ENCODE peak calls at places on chromosomes 7 and 10, in eight cellular contexts. One of them, this sample, is unnamed.

GRCh38 chr10:104255244-104255981 is 721 bp downstream of the GSTO1 start:
- DNase-seq in fibroblast of lung: peak; percentile 82
- DNase-seq in cardiac fibroblast: peak; percentile 76
- DNase-seq in GM10248: peak; percentile 35
- DNase-seq in adrenal gland: peak; percentile 64
- DNase-seq in WTC11: no peak
- DNase-seq in HFFc6: peak; percentile 73
- DNase-seq in MCF 10A: peak; percentile 48
- DNase-seq in this sample: peak; percentile 54

GRCh38 chr7:22632674-22633073 is 94.3 kb upstream of the IL6 start:
- DNase-seq in fibroblast of lung: no peak
- DNase-seq in cardiac fibroblast: no peak
- DNase-seq in GM10248: no peak
- DNase-seq in adrenal gland: no peak
- DNase-seq in WTC11: no peak
- DNase-seq in HFFc6: no peak
- DNase-seq in MCF 10A: no peak
- DNase-seq in this sample: no peak

GRCh38 chr7:130865408-130866236 is 131.6 kb upstream of the KLF14 start:
- DNase-seq in fibroblast of lung: no peak
- DNase-seq in cardiac fibroblast: peak; percentile 44
- DNase-seq in GM10248: no peak
- DNase-seq in adrenal gland: no peak
- DNase-seq in WTC11: no peak
- DNase-seq in HFFc6: no peak
- DNase-seq in MCF 10A: peak; percentile 38
- DNase-seq in this sample: no peak

GRCh38 chr7:92674379-92674778 is 84.2 kb upstream of the FAM133B start:
- DNase-seq in fibroblast of lung: no peak
- DNase-seq in cardiac fibroblast: no peak
- DNase-seq in GM10248: peak; percentile 22
- DNase-seq in adrenal gland: no peak
- DNase-seq in WTC11: no peak
- DNase-seq in HFFc6: no peak
- DNase-seq in MCF 10A: no peak
- DNase-seq in this sample: peak; percentile 12

GRCh38 chr10:109504401-109504800 is 418.9 kb downstream of the XPNPEP1 start:
- DNase-seq in fibroblast of lung: no peak
- DNase-seq in cardiac fibroblast: no peak
- DNase-seq in GM10248: no peak
- DNase-seq in adrenal gland: no peak
- DNase-seq in WTC11: no peak
- DNase-seq in HFFc6: no peak
- DNase-seq in MCF 10A: peak; percentile 5
- DNase-seq in this sample: no peak

GRCh38 chr7:55964802-55965470 is 551 bp downstream of the NIPSNAP2 start:
- DNase-seq in fibroblast of lung: peak; percentile 68
- DNase-seq in cardiac fibroblast: peak; percentile 75
- DNase-seq in GM10248: peak; percentile 87
- DNase-seq in adrenal gland: peak; percentile 85
- DNase-seq in WTC11: peak; percentile 68
- DNase-seq in HFFc6: peak; percentile 25
- DNase-seq in MCF 10A: peak; percentile 49
- DNase-seq in this sample: peak; percentile 92

GRCh38 chr10:53664620-53665019 is 892.0 kb upstream of the MBL2 start:
- DNase-seq in fibroblast of lung: peak; percentile 76
- DNase-seq in cardiac fibroblast: peak; percentile 3
- DNase-seq in GM10248: no peak
- DNase-seq in adrenal gland: no peak
- DNase-seq in WTC11: no peak
- DNase-seq in HFFc6: no peak
- DNase-seq in MCF 10A: peak; percentile 40
- DNase-seq in this sample: no peak

GRCh38 chr10:68156373-68157185 is 47.3 kb downstream of the MYPN start:
- DNase-seq in fibroblast of lung: peak; percentile 82
- DNase-seq in cardiac fibroblast: peak; percentile 84
- DNase-seq in GM10248: peak; percentile 34
- DNase-seq in adrenal gland: peak; percentile 86
- DNase-seq in WTC11: peak; percentile 62
- DNase-seq in HFFc6: peak; percentile 61
- DNase-seq in MCF 10A: peak; percentile 80
- DNase-seq in this sample: peak; percentile 47

GRCh38 chr10:98371421-98371820 is 43.6 kb downstream of the PYROXD2 start:
- DNase-seq in fibroblast of lung: no peak
- DNase-seq in cardiac fibroblast: no peak
- DNase-seq in GM10248: no peak
- DNase-seq in adrenal gland: no peak
- DNase-seq in WTC11: no peak
- DNase-seq in HFFc6: no peak
- DNase-seq in MCF 10A: no peak
- DNase-seq in this sample: no peak

GRCh38 chr10:29486466-29486865 is 148.3 kb downstream of the SVIL start:
- DNase-seq in fibroblast of lung: no peak
- DNase-seq in cardiac fibroblast: no peak
- DNase-seq in GM10248: no peak
- DNase-seq in adrenal gland: peak; percentile 21
- DNase-seq in WTC11: no peak
- DNase-seq in HFFc6: no peak
- DNase-seq in MCF 10A: no peak
- DNase-seq in this sample: no peak

GRCh38 chr10:7606977-7607404 is 59.8 kb downstream of the ITIH5 start:
- DNase-seq in fibroblast of lung: peak; percentile 56
- DNase-seq in cardiac fibroblast: peak; percentile 34
- DNase-seq in GM10248: no peak
- DNase-seq in adrenal gland: no peak
- DNase-seq in WTC11: no peak
- DNase-seq in HFFc6: no peak
- DNase-seq in MCF 10A: peak; percentile 66
- DNase-seq in this sample: no peak

GRCh38 chr7:934469-935320 is 19.8 kb downstream of the ADAP1 start:
- DNase-seq in fibroblast of lung: no peak
- DNase-seq in cardiac fibroblast: no peak
- DNase-seq in GM10248: no peak
- DNase-seq in adrenal gland: no peak
- DNase-seq in WTC11: peak; percentile 52
- DNase-seq in HFFc6: no peak
- DNase-seq in MCF 10A: no peak
- DNase-seq in this sample: no peak

GRCh38 chr7:127962589-127963361 is 68.5 kb downstream of the LRRC4 start:
- DNase-seq in fibroblast of lung: no peak
- DNase-seq in cardiac fibroblast: no peak
- DNase-seq in GM10248: no peak
- DNase-seq in adrenal gland: no peak
- DNase-seq in WTC11: no peak
- DNase-seq in HFFc6: no peak
- DNase-seq in MCF 10A: no peak
- DNase-seq in this sample: no peak

GRCh38 chr7:1781369-1781768 is 111.3 kb downstream of the ELFN1 start:
- DNase-seq in fibroblast of lung: no peak
- DNase-seq in cardiac fibroblast: no peak
- DNase-seq in GM10248: no peak
- DNase-seq in adrenal gland: peak; percentile 23
- DNase-seq in WTC11: no peak
- DNase-seq in HFFc6: no peak
- DNase-seq in MCF 10A: no peak
- DNase-seq in this sample: no peak

GRCh38 chr10:43816351-43817321 is 168.0 kb upstream of the ZNF32 start:
- DNase-seq in fibroblast of lung: peak; percentile 53
- DNase-seq in cardiac fibroblast: peak; percentile 96
- DNase-seq in GM10248: peak; percentile 59
- DNase-seq in adrenal gland: no peak
- DNase-seq in WTC11: no peak
- DNase-seq in HFFc6: peak; percentile 90
- DNase-seq in MCF 10A: no peak
- DNase-seq in this sample: peak; percentile 78

DNA sequence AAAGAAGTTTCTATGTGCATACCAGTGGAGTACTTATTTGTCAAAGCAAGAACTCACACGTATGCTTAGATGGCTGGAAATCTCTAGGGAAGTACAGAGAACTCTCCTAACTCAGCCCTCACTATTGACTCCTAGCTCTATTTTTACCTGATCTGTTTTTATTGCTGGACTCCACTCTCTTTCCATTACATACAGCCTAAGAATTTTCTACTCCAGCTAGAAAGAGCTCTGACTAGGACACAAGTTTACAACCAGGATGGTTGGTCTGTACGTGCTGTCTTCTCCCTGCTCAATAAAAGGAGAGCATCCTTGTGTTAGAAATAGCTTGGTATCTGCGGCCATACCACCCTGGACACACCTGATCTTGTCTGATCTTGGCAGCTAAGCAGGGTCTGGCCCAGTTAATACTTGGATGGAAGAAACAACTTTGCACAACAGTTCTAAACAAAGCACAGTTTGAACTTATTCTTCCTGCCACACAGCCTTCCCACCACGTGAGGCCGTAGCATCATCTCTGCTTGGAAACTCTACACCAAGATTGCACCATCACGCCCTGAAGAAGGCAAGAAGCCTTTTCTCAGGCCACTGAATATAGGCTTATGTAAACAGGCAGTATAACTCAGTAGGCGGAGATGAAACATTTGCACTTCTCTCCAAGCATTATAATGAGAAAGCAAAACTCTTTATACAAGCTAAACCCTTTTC is 50.7 kb downstream of the KCNMA1 start:
- DNase-seq in fibroblast of lung: peak; percentile 99
- DNase-seq in cardiac fibroblast: peak; percentile 85
- DNase-seq in GM10248: no peak
- DNase-seq in adrenal gland: no peak
- DNase-seq in WTC11: no peak
- DNase-seq in HFFc6: peak; percentile 62
- DNase-seq in MCF 10A: peak; percentile 92
- DNase-seq in this sample: no peak
- TF ChIP-seq CTCF in fibroblast of lung: no peak
- TF ChIP-seq CTCF in cardiac fibroblast: peak; percentile 8
- TF ChIP-seq CTCF in GM10248: no peak
- TF ChIP-seq CTCF in adrenal gland: no peak
- TF ChIP-seq CTCF in WTC11: no peak
- TF ChIP-seq CTCF in HFFc6: peak; percentile 46
- TF ChIP-seq CTCF in MCF 10A: no peak
- TF ChIP-seq CTCF in this sample: no peak

DNA sequence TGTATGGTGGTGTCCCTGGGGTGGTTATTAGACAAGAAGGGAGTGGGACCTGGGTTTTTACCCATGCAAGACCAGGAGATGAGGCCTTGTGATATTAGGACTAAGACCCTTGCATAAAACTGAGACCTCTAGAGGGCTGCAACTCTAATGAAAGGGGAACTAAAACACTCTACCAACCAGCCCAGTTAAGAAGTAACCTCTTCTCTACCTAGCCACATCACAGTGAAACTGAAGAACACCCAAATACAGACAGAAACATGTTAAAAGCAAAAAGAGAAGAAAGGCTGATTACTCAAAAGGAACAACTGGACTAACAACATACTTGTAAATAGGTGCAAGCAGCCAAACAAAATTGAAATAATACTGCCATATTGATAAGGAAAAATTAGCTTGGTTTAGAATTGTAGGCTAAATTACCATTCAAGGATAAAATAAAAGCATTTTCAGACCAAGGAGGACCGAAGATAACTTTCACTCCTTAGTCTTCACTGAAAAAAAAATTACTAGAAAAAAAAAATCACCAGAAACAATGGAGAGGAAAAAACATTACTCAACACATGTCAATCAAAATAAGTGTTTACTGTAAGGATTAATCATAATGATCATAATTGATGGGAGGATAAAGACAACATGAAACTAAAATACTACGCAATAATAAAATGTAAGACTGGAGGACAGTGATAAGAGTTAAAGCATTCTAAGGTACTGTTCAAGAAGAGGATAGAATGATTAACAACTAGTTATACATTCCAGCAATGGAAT is 27.6 kb downstream of the ERLIN1 start:
- DNase-seq in fibroblast of lung: no peak
- DNase-seq in cardiac fibroblast: no peak
- DNase-seq in GM10248: peak; percentile 66
- DNase-seq in adrenal gland: no peak
- DNase-seq in WTC11: no peak
- DNase-seq in HFFc6: no peak
- DNase-seq in MCF 10A: no peak
- DNase-seq in this sample: peak; percentile 59
- TF ChIP-seq CTCF in fibroblast of lung: no peak
- TF ChIP-seq CTCF in cardiac fibroblast: no peak
- TF ChIP-seq CTCF in GM10248: no peak
- TF ChIP-seq CTCF in adrenal gland: no peak
- TF ChIP-seq CTCF in WTC11: no peak
- TF ChIP-seq CTCF in HFFc6: no peak
- TF ChIP-seq CTCF in MCF 10A: no peak
- TF ChIP-seq CTCF in this sample: no peak

DNA sequence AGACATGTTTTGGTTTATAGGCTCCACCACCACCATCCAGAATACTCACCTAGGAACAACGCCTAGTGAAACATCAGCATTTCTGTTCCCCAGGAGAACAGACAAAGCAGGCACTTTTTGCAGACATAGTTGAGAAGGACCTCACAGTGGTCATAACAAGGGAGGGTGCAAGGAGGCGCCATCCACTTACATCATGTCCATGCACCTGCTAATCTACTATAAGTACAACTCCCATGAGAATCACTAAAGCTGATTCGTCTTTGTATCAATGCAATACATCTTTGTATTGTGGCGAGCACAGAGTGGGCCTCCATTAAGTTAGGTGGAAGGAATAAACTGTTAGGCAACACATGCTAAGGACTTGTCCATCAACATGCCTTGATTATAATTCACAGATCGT is 207.1 kb downstream of the KCNMA1 start:
- DNase-seq in fibroblast of lung: no peak
- DNase-seq in cardiac fibroblast: no peak
- DNase-seq in GM10248: no peak
- DNase-seq in adrenal gland: no peak
- DNase-seq in WTC11: no peak
- DNase-seq in HFFc6: no peak
- DNase-seq in MCF 10A: no peak
- DNase-seq in this sample: no peak
- TF ChIP-seq CTCF in fibroblast of lung: no peak
- TF ChIP-seq CTCF in cardiac fibroblast: no peak
- TF ChIP-seq CTCF in GM10248: no peak
- TF ChIP-seq CTCF in adrenal gland: no peak
- TF ChIP-seq CTCF in WTC11: no peak
- TF ChIP-seq CTCF in HFFc6: no peak
- TF ChIP-seq CTCF in MCF 10A: no peak
- TF ChIP-seq CTCF in this sample: no peak

DNA sequence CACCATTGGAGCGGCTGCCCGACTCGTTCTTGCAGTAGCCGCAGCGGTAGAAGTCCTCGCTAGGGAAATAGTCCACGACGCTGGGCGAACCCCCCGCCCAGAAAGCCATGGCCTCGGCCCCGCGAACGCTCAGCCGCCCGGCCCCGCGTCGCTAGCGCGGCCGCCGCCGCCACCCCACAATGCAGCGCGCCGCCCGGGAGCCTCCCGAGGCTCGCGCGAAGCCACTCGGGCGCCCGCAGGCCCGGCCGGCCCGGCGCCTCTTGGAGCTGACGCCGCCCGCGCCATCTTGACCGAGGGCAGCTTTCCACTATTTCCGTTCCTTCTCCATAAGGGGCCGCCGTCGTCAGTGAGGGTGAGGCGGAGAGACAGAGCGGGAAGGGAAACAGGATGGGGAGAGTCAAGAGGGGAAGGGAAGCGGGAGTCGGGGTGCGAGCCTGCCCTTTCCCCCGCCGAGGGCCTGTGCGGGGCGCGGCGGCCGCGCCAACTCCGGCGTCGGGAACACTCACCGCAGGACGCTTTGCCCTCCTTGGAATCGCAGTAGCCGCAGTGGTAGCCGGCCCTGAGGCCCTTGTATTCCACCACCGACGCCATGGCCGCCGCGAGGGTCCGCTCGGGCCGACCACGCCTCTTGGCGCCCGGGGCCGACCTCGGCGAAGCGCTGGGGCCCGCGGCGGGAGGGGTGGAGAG is at the start of gene ATE1:
- DNase-seq in fibroblast of lung: peak; percentile 92
- DNase-seq in cardiac fibroblast: peak; percentile 95
- DNase-seq in GM10248: peak; percentile 93
- DNase-seq in adrenal gland: peak; percentile 94
- DNase-seq in WTC11: peak; percentile 90
- DNase-seq in HFFc6: peak; percentile 86
- DNase-seq in MCF 10A: peak; percentile 95
- DNase-seq in this sample: peak; percentile 96
- TF ChIP-seq CTCF in fibroblast of lung: no peak
- TF ChIP-seq CTCF in cardiac fibroblast: no peak
- TF ChIP-seq CTCF in GM10248: no peak
- TF ChIP-seq CTCF in adrenal gland: no peak
- TF ChIP-seq CTCF in WTC11: no peak
- TF ChIP-seq CTCF in HFFc6: peak; percentile 27
- TF ChIP-seq CTCF in MCF 10A: no peak
- TF ChIP-seq CTCF in this sample: no peak